ENCODE peak calls at places on chromosomes 6 and 20, in nine cellular contexts. One of them, this sample, is unnamed.

GRCh38 chr6:21278078-21278790 is 315.3 kb upstream of the SOX4 start:
- DNase-seq in kidney glomerular epithelial cell: no peak
- DNase-seq in naive thymus-derived CD8-positive, alpha-beta T cell: no peak
- DNase-seq in caudate nucleus: no peak
- DNase-seq in psoas muscle: no peak
- DNase-seq in fibroblast of mammary gland: peak; percentile 25
- DNase-seq in mesendoderm: no peak
- DNase-seq in stimulated activated CD4-positive, alpha-beta T cell treated with anti-CD3 and anti-CD28 coated beads, Interleukin-15, amount 100 ng/mL, for 1 hour: no peak
- DNase-seq in T-helper 2 cell: no peak
- DNase-seq in this sample: no peak

GRCh38 chr6:54716869-54717268 is 129.7 kb upstream of the FAM83B start:
- DNase-seq in stimulated activated CD4-positive, alpha-beta T cell treated with anti-CD3 and anti-CD28 coated beads, Interleukin-15, amount 100 ng/mL, for 1 hour: no peak
- DNase-seq in T-helper 2 cell: no peak
- DNase-seq in psoas muscle: no peak
- DNase-seq in fibroblast of mammary gland: peak; percentile 15
- DNase-seq in naive thymus-derived CD8-positive, alpha-beta T cell: no peak
- DNase-seq in caudate nucleus: no peak
- DNase-seq in kidney glomerular epithelial cell: no peak
- DNase-seq in mesendoderm: no peak
- DNase-seq in this sample: no peak

GRCh38 chr20:1920826-1921225 is 25.6 kb downstream of the SIRPA start:
- DNase-seq in stimulated activated CD4-positive, alpha-beta T cell treated with anti-CD3 and anti-CD28 coated beads, Interleukin-15, amount 100 ng/mL, for 1 hour: no peak
- DNase-seq in T-helper 2 cell: no peak
- DNase-seq in naive thymus-derived CD8-positive, alpha-beta T cell: no peak
- DNase-seq in kidney glomerular epithelial cell: peak; percentile 75
- DNase-seq in caudate nucleus: no peak
- DNase-seq in fibroblast of mammary gland: no peak
- DNase-seq in mesendoderm: no peak
- DNase-seq in psoas muscle: no peak
- DNase-seq in this sample: no peak

GRCh38 chr6:54086439-54086838 is 24.8 kb upstream of the MLIP start:
- DNase-seq in caudate nucleus: no peak
- DNase-seq in kidney glomerular epithelial cell: no peak
- DNase-seq in stimulated activated CD4-positive, alpha-beta T cell treated with anti-CD3 and anti-CD28 coated beads, Interleukin-15, amount 100 ng/mL, for 1 hour: no peak
- DNase-seq in mesendoderm: no peak
- DNase-seq in fibroblast of mammary gland: no peak
- DNase-seq in naive thymus-derived CD8-positive, alpha-beta T cell: no peak
- DNase-seq in T-helper 2 cell: no peak
- DNase-seq in psoas muscle: no peak
- DNase-seq in this sample: no peak

GRCh38 chr6:13711384-13711725 is 280 bp downstream of the RANBP9 start:
- DNase-seq in T-helper 2 cell: peak; percentile 64
- DNase-seq in fibroblast of mammary gland: no peak
- DNase-seq in psoas muscle: no peak
- DNase-seq in mesendoderm: peak; percentile 72
- DNase-seq in caudate nucleus: peak; percentile 55
- DNase-seq in kidney glomerular epithelial cell: no peak
- DNase-seq in naive thymus-derived CD8-positive, alpha-beta T cell: no peak
- DNase-seq in stimulated activated CD4-positive, alpha-beta T cell treated with anti-CD3 and anti-CD28 coated beads, Interleukin-15, amount 100 ng/mL, for 1 hour: no peak
- DNase-seq in this sample: no peak

GRCh38 chr20:34528921-34529297 is 12.7 kb downstream of the DYNLRB1 start:
- DNase-seq in kidney glomerular epithelial cell: no peak
- DNase-seq in caudate nucleus: no peak
- DNase-seq in T-helper 2 cell: no peak
- DNase-seq in mesendoderm: no peak
- DNase-seq in fibroblast of mammary gland: no peak
- DNase-seq in stimulated activated CD4-positive, alpha-beta T cell treated with anti-CD3 and anti-CD28 coated beads, Interleukin-15, amount 100 ng/mL, for 1 hour: no peak
- DNase-seq in psoas muscle: no peak
- DNase-seq in naive thymus-derived CD8-positive, alpha-beta T cell: no peak
- DNase-seq in this sample: no peak

GRCh38 chr6:33812669-33813068 is 8.9 kb upstream of the MLN start:
- DNase-seq in mesendoderm: peak; percentile 90
- DNase-seq in stimulated activated CD4-positive, alpha-beta T cell treated with anti-CD3 and anti-CD28 coated beads, Interleukin-15, amount 100 ng/mL, for 1 hour: no peak
- DNase-seq in psoas muscle: no peak
- DNase-seq in caudate nucleus: no peak
- DNase-seq in kidney glomerular epithelial cell: peak; percentile 15
- DNase-seq in naive thymus-derived CD8-positive, alpha-beta T cell: peak; percentile 15
- DNase-seq in T-helper 2 cell: no peak
- DNase-seq in fibroblast of mammary gland: peak; percentile 40
- DNase-seq in this sample: no peak

GRCh38 chr6:42022755-42023384 is 27.5 kb upstream of the TAF8 start:
- DNase-seq in stimulated activated CD4-positive, alpha-beta T cell treated with anti-CD3 and anti-CD28 coated beads, Interleukin-15, amount 100 ng/mL, for 1 hour: no peak
- DNase-seq in fibroblast of mammary gland: no peak
- DNase-seq in mesendoderm: no peak
- DNase-seq in T-helper 2 cell: no peak
- DNase-seq in psoas muscle: no peak
- DNase-seq in caudate nucleus: no peak
- DNase-seq in kidney glomerular epithelial cell: no peak
- DNase-seq in naive thymus-derived CD8-positive, alpha-beta T cell: no peak
- DNase-seq in this sample: no peak

GRCh38 chr6:89936177-89936576 is 41.9 kb downstream of the GJA10 start:
- DNase-seq in stimulated activated CD4-positive, alpha-beta T cell treated with anti-CD3 and anti-CD28 coated beads, Interleukin-15, amount 100 ng/mL, for 1 hour: no peak
- DNase-seq in mesendoderm: no peak
- DNase-seq in caudate nucleus: no peak
- DNase-seq in T-helper 2 cell: no peak
- DNase-seq in naive thymus-derived CD8-positive, alpha-beta T cell: no peak
- DNase-seq in kidney glomerular epithelial cell: no peak
- DNase-seq in psoas muscle: no peak
- DNase-seq in fibroblast of mammary gland: no peak
- DNase-seq in this sample: no peak

GRCh38 chr20:13117200-13117599 is 103.9 kb upstream of the ISM1 start:
- DNase-seq in kidney glomerular epithelial cell: no peak
- DNase-seq in mesendoderm: no peak
- DNase-seq in naive thymus-derived CD8-positive, alpha-beta T cell: no peak
- DNase-seq in fibroblast of mammary gland: no peak
- DNase-seq in stimulated activated CD4-positive, alpha-beta T cell treated with anti-CD3 and anti-CD28 coated beads, Interleukin-15, amount 100 ng/mL, for 1 hour: no peak
- DNase-seq in psoas muscle: no peak
- DNase-seq in caudate nucleus: no peak
- DNase-seq in T-helper 2 cell: no peak
- DNase-seq in this sample: no peak

GRCh38 chr6:158611600-158612041 is 32.9 kb downstream of the DYNLT1 start:
- DNase-seq in caudate nucleus: peak; percentile 24
- DNase-seq in stimulated activated CD4-positive, alpha-beta T cell treated with anti-CD3 and anti-CD28 coated beads, Interleukin-15, amount 100 ng/mL, for 1 hour: no peak
- DNase-seq in T-helper 2 cell: no peak
- DNase-seq in naive thymus-derived CD8-positive, alpha-beta T cell: no peak
- DNase-seq in mesendoderm: peak; percentile 96
- DNase-seq in psoas muscle: no peak
- DNase-seq in kidney glomerular epithelial cell: no peak
- DNase-seq in fibroblast of mammary gland: no peak
- DNase-seq in this sample: no peak